ENCODE peak calls at places on chromosomes 3 and 15, in five cellular contexts. G is M059J, N is activated T-cell treated with anti-CD3 and anti-CD28 coated beads for 4 hours, I is iPS-NIHi11, Z is T-helper 2 cell. X is an unnamed sample.
A peak's percentile ranks its signal among the peaks of the same experiment; 100 is the strongest.

GRCh38 chr3:114178770-114179368 is at the start of gene DRD3:
- DNase-seq in G (peak; percentile 42), N (no peak), I (peak; percentile 74), Z (no peak), X (no peak)

GRCh38 chr3:178492496-178492895 is 43.7 kb upstream of the KCNMB2 start:
- DNase-seq in G (no peak), N (no peak), I (no peak), Z (no peak), X (no peak)

GRCh38 chr15:38354321-38354929 is 99.5 kb upstream of the FAM98B start:
- DNase-seq in G (peak; percentile 66), N (peak; percentile 40), I (peak; percentile 38), Z (peak; percentile 26), X (peak; percentile 37)

GRCh38 chr3:4627651-4628375 is 134.7 kb downstream of the ITPR1 start:
- DNase-seq in G (no peak), N (no peak), I (no peak), Z (no peak), X (no peak)

GRCh38 chr3:69419276-69419675 is 33.4 kb upstream of the FRMD4B start:
- DNase-seq in G (no peak), N (no peak), I (no peak), Z (no peak), X (no peak)

GRCh38 chr3:187044871-187045552 is 94.3 kb downstream of the RPL39L start:
- DNase-seq in G (no peak), N (no peak), I (no peak), Z (no peak), X (no peak)

GRCh38 chr3:124504332-124505059 is 225.8 kb upstream of the UMPS start:
- DNase-seq in G (peak; percentile 82), N (no peak), I (no peak), Z (no peak), X (no peak)

GRCh38 chr3:195407511-195408409 is 35.1 kb downstream of the ACAP2 start:
- DNase-seq in G (no peak), N (no peak), I (no peak), Z (no peak), X (no peak)

GRCh38 chr3:33063651-33064051 is 33.3 kb downstream of the GLB1 start:
- DNase-seq in G (no peak), N (peak; percentile 51), I (no peak), Z (peak; percentile 48), X (peak; percentile 37)

GRCh38 chr3:162973518-162973917 is 1476.9 kb downstream of the OTOL1 start:
- DNase-seq in G (peak; percentile 1), N (no peak), I (no peak), Z (no peak), X (no peak)

GRCh38 chr3:188877381-188877780 is 294.4 kb upstream of the TPRG1 start:
- DNase-seq in G (peak; percentile 37), N (no peak), I (no peak), Z (no peak), X (no peak)

GRCh38 chr3:186997061-186998054 is 67.0 kb downstream of the ST6GAL1 start:
- DNase-seq in G (no peak), N (no peak), I (no peak), Z (no peak), X (no peak)

GRCh38 chr3:158419820-158420653 is 151.0 kb upstream of the MLF1 start:
- DNase-seq in G (no peak), N (no peak), I (no peak), Z (no peak), X (no peak)

GRCh38 chr3:32780735-32781210 is 37.0 kb upstream of the TRIM71 start:
- DNase-seq in G (peak; percentile 39), N (no peak), I (peak; percentile 80), Z (peak; percentile 1), X (no peak)

GRCh38 chr3:55272031-55272645 is 215.0 kb downstream of the WNT5A start:
- DNase-seq in G (peak; percentile 18), N (no peak), I (no peak), Z (no peak), X (no peak)

GRCh38 chr3:121649645-121650044 is 11.1 kb downstream of the HCLS1 start:
- DNase-seq in G (peak; percentile 17), N (no peak), I (no peak), Z (no peak), X (no peak)

GRCh38 chr3:10169000-10169496 is 4.3 kb downstream of the IRAK2 start:
- DNase-seq in G (peak; percentile 48), N (no peak), I (no peak), Z (no peak), X (no peak)

X was measured in CD4-positive, alpha-beta T cell.